ENCODE peak calls at places on chromosomes 1 and 21, in seven cellular contexts. One of them, this sample, is unnamed. For H3K27me3, the result is how much of the 10 kb centered on the place peaks cover.

GRCh38 chr1:39949891-39950290 is 5.1 kb upstream of the MFSD2A start:
- DNase-seq in neural progenitor cell: no peak
- DNase-seq in mammary epithelial cell: peak
- DNase-seq in heart right ventricle: no peak
- DNase-seq in pancreas: no peak
- DNase-seq in brain microvascular endothelial cell: no peak
- DNase-seq in hepatocyte: no peak
- DNase-seq in this sample: no peak

GRCh38 chr1:245361056-245361455 is 206.3 kb downstream of the KIF26B start:
- DNase-seq in neural progenitor cell: peak
- DNase-seq in mammary epithelial cell: no peak
- DNase-seq in heart right ventricle: no peak
- DNase-seq in pancreas: no peak
- DNase-seq in brain microvascular endothelial cell: no peak
- DNase-seq in hepatocyte: no peak
- DNase-seq in this sample: no peak

GRCh38 chr1:94526152-94526551 is 15.4 kb downstream of the F3 start:
- DNase-seq in neural progenitor cell: no peak
- DNase-seq in mammary epithelial cell: no peak
- DNase-seq in heart right ventricle: no peak
- DNase-seq in pancreas: no peak
- DNase-seq in brain microvascular endothelial cell: no peak
- DNase-seq in hepatocyte: no peak
- DNase-seq in this sample: no peak

GRCh38 chr1:40745180-40745579 is 38.4 kb upstream of the KCNQ4 start:
- DNase-seq in neural progenitor cell: no peak
- DNase-seq in mammary epithelial cell: no peak
- DNase-seq in heart right ventricle: no peak
- DNase-seq in pancreas: no peak
- DNase-seq in brain microvascular endothelial cell: no peak
- DNase-seq in hepatocyte: no peak
- DNase-seq in this sample: no peak

GRCh38 chr1:85259866-85260345 is 444 bp upstream of the C1orf52 start:
- DNase-seq in neural progenitor cell: no peak
- DNase-seq in mammary epithelial cell: no peak
- DNase-seq in heart right ventricle: no peak
- DNase-seq in pancreas: no peak
- DNase-seq in brain microvascular endothelial cell: peak
- DNase-seq in hepatocyte: no peak
- DNase-seq in this sample: no peak

GRCh38 chr1:184485731-184486723 is 99.2 kb downstream of the C1orf21 start:
- DNase-seq in neural progenitor cell: no peak
- DNase-seq in mammary epithelial cell: peak
- DNase-seq in heart right ventricle: no peak
- DNase-seq in pancreas: no peak
- DNase-seq in brain microvascular endothelial cell: no peak
- DNase-seq in hepatocyte: peak
- DNase-seq in this sample: no peak

GRCh38 chr1:86705633-86705985 is 1.2 kb downstream of the SH3GLB1 start:
- DNase-seq in neural progenitor cell: no peak
- DNase-seq in mammary epithelial cell: peak
- DNase-seq in heart right ventricle: no peak
- DNase-seq in pancreas: no peak
- DNase-seq in brain microvascular endothelial cell: no peak
- DNase-seq in hepatocyte: no peak
- DNase-seq in this sample: no peak

GRCh38 chr1:1347663-1348419 is 1.4 kb downstream of the DVL1 start:
- DNase-seq in neural progenitor cell: peak
- DNase-seq in mammary epithelial cell: peak
- DNase-seq in heart right ventricle: no peak
- DNase-seq in pancreas: no peak
- DNase-seq in brain microvascular endothelial cell: no peak
- DNase-seq in hepatocyte: peak
- DNase-seq in this sample: no peak

GRCh38 chr1:18299441-18300338 is 181.0 kb upstream of the KLHDC7A start:
- DNase-seq in neural progenitor cell: peak
- DNase-seq in mammary epithelial cell: no peak
- DNase-seq in heart right ventricle: no peak
- DNase-seq in pancreas: no peak
- DNase-seq in brain microvascular endothelial cell: no peak
- DNase-seq in hepatocyte: peak
- DNase-seq in this sample: no peak

GRCh38 chr1:18302788-18303413 is 177.8 kb upstream of the KLHDC7A start:
- DNase-seq in neural progenitor cell: peak
- DNase-seq in mammary epithelial cell: no peak
- DNase-seq in heart right ventricle: no peak
- DNase-seq in pancreas: no peak
- DNase-seq in brain microvascular endothelial cell: no peak
- DNase-seq in hepatocyte: no peak
- DNase-seq in this sample: no peak

GRCh38 chr1:18304151-18304869 is 176.4 kb upstream of the KLHDC7A start:
- DNase-seq in neural progenitor cell: no peak
- DNase-seq in mammary epithelial cell: no peak
- DNase-seq in heart right ventricle: no peak
- DNase-seq in pancreas: no peak
- DNase-seq in brain microvascular endothelial cell: no peak
- DNase-seq in hepatocyte: no peak
- DNase-seq in this sample: no peak

GRCh38 chr1:18297896-18298648 is 182.7 kb upstream of the KLHDC7A start:
- DNase-seq in neural progenitor cell: peak
- DNase-seq in mammary epithelial cell: no peak
- DNase-seq in heart right ventricle: no peak
- DNase-seq in pancreas: no peak
- DNase-seq in brain microvascular endothelial cell: no peak
- DNase-seq in hepatocyte: no peak
- DNase-seq in this sample: no peak

DNA sequence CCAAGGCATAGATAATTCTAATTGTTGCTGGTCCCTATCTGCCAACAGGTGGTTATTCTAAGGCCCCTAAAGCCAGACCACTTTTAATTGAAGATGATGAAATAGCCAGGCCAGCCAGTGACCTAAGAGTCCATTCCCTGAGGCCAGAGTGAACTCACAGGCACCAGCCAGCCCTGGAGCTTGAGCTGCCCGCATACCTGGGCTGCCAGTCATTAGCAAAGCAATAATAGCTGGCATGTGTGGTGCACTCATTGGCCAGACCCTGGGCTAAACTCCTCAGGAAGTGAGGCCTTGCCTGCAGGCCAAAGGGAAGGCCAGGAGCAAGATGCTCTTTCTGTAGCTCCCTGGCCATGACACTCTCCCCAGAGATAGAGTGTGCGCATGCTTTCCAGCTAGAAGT is 180.4 kb upstream of the KLHDC7A start:
- DNase-seq in neural progenitor cell: no peak
- DNase-seq in mammary epithelial cell: no peak
- DNase-seq in heart right ventricle: no peak
- DNase-seq in pancreas: no peak
- DNase-seq in brain microvascular endothelial cell: no peak
- DNase-seq in hepatocyte: no peak
- DNase-seq in this sample: no peak
- TF ChIP-seq CTCF in neural progenitor cell: no peak
- TF ChIP-seq CTCF in mammary epithelial cell: no peak
- TF ChIP-seq CTCF in heart right ventricle: no peak
- TF ChIP-seq CTCF in pancreas: no peak
- TF ChIP-seq CTCF in brain microvascular endothelial cell: no peak
- TF ChIP-seq CTCF in hepatocyte: no peak
- TF ChIP-seq CTCF in this sample: no peak

GRCh38 chr1:228440761-228441500 is 24.3 kb upstream of the TRIM17 start:
- DNase-seq in neural progenitor cell: no peak
- DNase-seq in mammary epithelial cell: no peak
- DNase-seq in heart right ventricle: no peak
- DNase-seq in pancreas: no peak
- DNase-seq in brain microvascular endothelial cell: no peak
- DNase-seq in hepatocyte: no peak
- DNase-seq in this sample: no peak
- H3K27me3 ChIP-seq in neural progenitor cell: half or more
- H3K27me3 ChIP-seq in mammary epithelial cell: under half
- H3K27me3 ChIP-seq in heart right ventricle: under half
- H3K27me3 ChIP-seq in pancreas: under half
- H3K27me3 ChIP-seq in brain microvascular endothelial cell: under half
- H3K27me3 ChIP-seq in hepatocyte: under half
- H3K27me3 ChIP-seq in this sample: under half

DNA sequence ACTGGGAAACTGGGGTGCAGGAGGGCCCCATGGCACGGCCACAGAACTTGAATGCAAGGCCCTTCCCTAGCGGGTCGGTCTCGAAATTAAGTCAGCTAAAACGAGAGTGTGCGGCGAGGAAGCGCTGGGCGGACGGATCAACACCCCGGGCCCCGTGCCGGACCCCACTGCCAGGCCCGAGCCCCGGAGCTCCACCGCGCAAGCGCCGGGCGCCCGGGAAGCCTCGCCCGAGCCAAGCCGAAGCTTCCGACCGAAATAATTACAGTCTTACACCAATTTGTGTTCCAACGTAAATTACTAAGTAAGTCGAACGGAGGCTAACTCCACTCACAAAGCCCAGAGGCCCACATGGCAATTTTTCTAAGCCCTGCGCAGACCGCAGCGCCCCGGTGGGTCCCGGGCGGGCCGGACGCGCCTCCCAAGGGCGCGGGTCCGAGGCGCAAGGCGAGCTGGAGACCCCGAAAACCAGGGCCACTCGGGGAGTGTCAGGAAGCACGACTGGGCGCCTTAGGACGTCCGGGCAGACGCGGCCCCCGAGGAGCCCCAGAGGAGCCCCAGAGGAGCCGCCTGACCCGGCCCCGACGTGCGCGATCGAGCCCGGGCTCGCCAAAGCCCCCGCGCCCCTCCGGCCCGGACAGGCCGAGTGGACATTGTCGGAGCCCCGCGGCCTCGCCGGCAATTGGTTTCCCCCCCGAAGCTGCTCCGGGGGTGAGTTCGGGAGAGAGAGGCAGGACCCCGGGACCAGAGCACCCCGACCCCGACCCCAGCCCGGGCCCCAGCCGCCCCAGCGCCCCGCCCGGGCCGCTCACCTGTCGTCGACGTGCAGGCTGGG is 585 bp downstream of the RIPK4 start:
- DNase-seq in neural progenitor cell: peak
- DNase-seq in mammary epithelial cell: no peak
- DNase-seq in heart right ventricle: no peak
- DNase-seq in pancreas: peak
- DNase-seq in brain microvascular endothelial cell: no peak
- DNase-seq in hepatocyte: no peak
- DNase-seq in this sample: no peak
- H3K4me3 ChIP-seq in neural progenitor cell: peak
- H3K4me3 ChIP-seq in mammary epithelial cell: peak
- H3K4me3 ChIP-seq in heart right ventricle: peak
- H3K4me3 ChIP-seq in pancreas: peak
- H3K4me3 ChIP-seq in brain microvascular endothelial cell: no peak
- H3K4me3 ChIP-seq in hepatocyte: peak
- H3K4me3 ChIP-seq in this sample: peak

GRCh38 chr1:83114136-83114834 is 884.6 kb downstream of the TTLL7 start:
- DNase-seq in neural progenitor cell: no peak
- DNase-seq in mammary epithelial cell: no peak
- DNase-seq in heart right ventricle: no peak
- DNase-seq in pancreas: no peak
- DNase-seq in brain microvascular endothelial cell: no peak
- DNase-seq in hepatocyte: no peak
- DNase-seq in this sample: no peak

GRCh38 chr1:83110156-83110555 is 888.8 kb downstream of the TTLL7 start:
- DNase-seq in neural progenitor cell: no peak
- DNase-seq in mammary epithelial cell: no peak
- DNase-seq in heart right ventricle: no peak
- DNase-seq in pancreas: no peak
- DNase-seq in brain microvascular endothelial cell: no peak
- DNase-seq in hepatocyte: no peak
- DNase-seq in this sample: no peak

GRCh38 chr1:83113686-83114085 is 885.2 kb downstream of the TTLL7 start:
- DNase-seq in neural progenitor cell: no peak
- DNase-seq in mammary epithelial cell: no peak
- DNase-seq in heart right ventricle: no peak
- DNase-seq in pancreas: no peak
- DNase-seq in brain microvascular endothelial cell: peak
- DNase-seq in hepatocyte: no peak
- DNase-seq in this sample: no peak

GRCh38 chr1:83109692-83110091 is 889.2 kb downstream of the TTLL7 start:
- DNase-seq in neural progenitor cell: no peak
- DNase-seq in mammary epithelial cell: no peak
- DNase-seq in heart right ventricle: no peak
- DNase-seq in pancreas: no peak
- DNase-seq in brain microvascular endothelial cell: no peak
- DNase-seq in hepatocyte: no peak
- DNase-seq in this sample: no peak

DNA sequence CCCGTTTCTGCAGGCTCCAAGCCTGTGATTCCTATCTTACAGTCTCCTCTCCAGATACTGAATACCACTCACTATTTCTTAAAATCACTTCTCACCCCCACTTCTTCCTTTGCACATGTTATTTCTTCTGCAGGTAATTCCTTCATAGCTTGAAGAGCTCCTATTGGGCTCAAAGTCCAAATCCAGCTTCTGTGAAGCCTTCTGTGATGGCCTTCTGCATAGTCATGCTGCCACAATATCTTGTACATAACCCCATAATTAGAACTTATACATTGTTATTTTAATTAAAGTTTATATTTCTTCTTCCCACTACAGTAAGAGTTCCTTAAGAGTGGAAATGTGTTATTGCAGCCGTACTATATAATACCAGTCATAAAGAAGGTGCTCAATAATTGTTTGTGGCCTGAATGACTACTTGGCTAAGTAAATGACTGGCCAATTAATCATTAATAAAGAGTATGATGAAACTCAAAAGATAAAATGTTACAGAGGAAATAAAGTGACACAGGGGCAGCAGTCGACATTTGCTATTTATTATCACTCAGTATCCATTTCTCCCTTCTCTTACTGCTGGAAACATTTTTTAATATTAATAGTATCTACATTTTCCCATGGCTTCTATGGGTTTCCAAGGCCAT is 886.6 kb downstream of the TTLL7 start:
- DNase-seq in neural progenitor cell: no peak
- DNase-seq in mammary epithelial cell: no peak
- DNase-seq in heart right ventricle: no peak
- DNase-seq in pancreas: no peak
- DNase-seq in brain microvascular endothelial cell: no peak
- DNase-seq in hepatocyte: no peak
- DNase-seq in this sample: no peak
- TF ChIP-seq CTCF in neural progenitor cell: no peak
- TF ChIP-seq CTCF in mammary epithelial cell: no peak
- TF ChIP-seq CTCF in heart right ventricle: no peak
- TF ChIP-seq CTCF in pancreas: no peak
- TF ChIP-seq CTCF in brain microvascular endothelial cell: no peak
- TF ChIP-seq CTCF in hepatocyte: no peak
- TF ChIP-seq CTCF in this sample: no peak

This sample was measured in dorsolateral prefrontal cortex.